ENCODE peak calls at places on chromosomes 11 and 22, in seven cellular contexts. Q is left ventricle myocardium inferior, V is amygdala, J is aorta, F is IMR-90, P is GM04504, B is tibial nerve. A is an unnamed sample.

GRCh38 chr11:37504925-37505324 is 906.9 kb upstream of the RAG2 start:
- DNase-seq in Q (no peak), V (no peak), J (no peak), F (peak; percentile 95), P (no peak), B (no peak), A (no peak)

GRCh38 chr11:130008326-130008725 is 5.7 kb upstream of the PRDM10 start:
- DNase-seq in Q (no peak), V (no peak), J (no peak), F (no peak), P (no peak), B (no peak), A (no peak)

GRCh38 chr11:64449381-64450167 is 90.6 kb downstream of the RPS6KA4 start:
- DNase-seq in Q (peak; percentile 36), V (peak; percentile 23), J (peak; percentile 84), F (peak; percentile 25), P (no peak), B (no peak), A (peak; percentile 54)

GRCh38 chr11:67022341-67022933 is 497 bp upstream of the SYT12 start:
- DNase-seq in Q (no peak), V (no peak), J (peak; percentile 90), F (peak; percentile 52), P (no peak), B (no peak), A (no peak)

GRCh38 chr11:9016916-9017642 is 13.3 kb upstream of the NRIP3 start:
- DNase-seq in Q (no peak), V (no peak), J (no peak), F (peak; percentile 2), P (no peak), B (no peak), A (no peak)

GRCh38 chr11:6602096-6602940 is 1.1 kb downstream of the RRP8 start:
- DNase-seq in Q (no peak), V (no peak), J (no peak), F (no peak), P (no peak), B (no peak), A (no peak)

GRCh38 chr22:19875531-19876313 is 21.0 kb upstream of the GNB1L start:
- DNase-seq in Q (peak; percentile 13), V (no peak), J (peak; percentile 77), F (no peak), P (no peak), B (peak; percentile 12), A (no peak)

GRCh38 chr22:48336339-48337060 is 1491.2 kb downstream of the BRD1 start:
- DNase-seq in Q (no peak), V (no peak), J (no peak), F (no peak), P (no peak), B (no peak), A (no peak)

GRCh38 chr11:7251836-7252682 is at the start of gene SYT9:
- DNase-seq in Q (no peak), V (peak; percentile 84), J (peak; percentile 79), F (no peak), P (no peak), B (no peak), A (peak; percentile 54)

GRCh38 chr11:45182902-45183301 is 36.5 kb downstream of the PRDM11 start:
- DNase-seq in Q (no peak), V (no peak), J (peak; percentile 75), F (peak; percentile 19), P (no peak), B (no peak), A (no peak)

GRCh38 chr11:94271885-94272372 is 32.5 kb upstream of the IZUMO1R start:
- DNase-seq in Q (no peak), V (no peak), J (no peak), F (no peak), P (no peak), B (no peak), A (no peak)

GRCh38 chr22:38449776-38450175 is 5.2 kb downstream of the KCNJ4 start:
- DNase-seq in Q (no peak), V (no peak), J (no peak), F (no peak), P (no peak), B (no peak), A (no peak)

GRCh38 chr11:27120211-27120610 is 79.6 kb downstream of the BBOX1 start:
- DNase-seq in Q (no peak), V (no peak), J (no peak), F (no peak), P (peak; percentile 17), B (no peak), A (no peak)

A was measured in NCI-H774.